ENCODE peak calls at places on chromosomes 12 and 14, in four cellular contexts. C is heart right ventricle, W is thoracic aorta, L is neural progenitor cell. M is an unnamed sample. For H3K36me3, the result is how much of the 10 kb centered on the place peaks cover.

GRCh38 chr12:25977047-25977446 is 18.6 kb downstream of the RASSF8 start:
- DNase-seq in L (peak), C (no peak), W (no peak), M (no peak)

GRCh38 chr12:52210925-52211650 is 19.3 kb upstream of the KRT80 start:
- DNase-seq in L (no peak), W (no peak), C (no peak), M (peak)

GRCh38 chr12:110863161-110863560 is 16.4 kb downstream of the CCDC63 start:
- DNase-seq in W (no peak), L (no peak), C (no peak), M (no peak)

GRCh38 chr14:68047910-68048309 is 228.3 kb downstream of the RAD51B start:
- DNase-seq in C (no peak), L (no peak), W (no peak), M (no peak)

GRCh38 chr12:102061096-102061555 is 665 bp downstream of the WASHC3 start:
- DNase-seq in W (no peak), C (no peak), L (no peak), M (no peak)

GRCh38 chr14:74983343-74983742 is 19.4 kb upstream of the EIF2B2 start:
- DNase-seq in W (no peak), L (no peak), C (no peak), M (no peak)

GRCh38 chr12:120199595-120200306 is 1.2 kb downstream of the RPLP0 start:
- DNase-seq in W (no peak), C (no peak), L (no peak), M (no peak)

GRCh38 chr14:39267592-39268112 is 33.9 kb downstream of the MIA2 start:
- DNase-seq in W (no peak), C (no peak), L (no peak), M (no peak)

GRCh38 chr14:68088463-68088862 is 268.9 kb downstream of the RAD51B start:
- DNase-seq in L (peak), W (no peak), C (no peak), M (no peak)

GRCh38 chr12:79420146-79420618 is 270.6 kb downstream of the PAWR start:
- DNase-seq in W (no peak), L (peak), C (no peak), M (no peak)

GRCh38 chr14:85316701-85317100 is 213.2 kb upstream of the FLRT2 start:
- DNase-seq in C (no peak), L (no peak), W (no peak), M (no peak)

GRCh38 chr14:36438883-36439282 is 81.1 kb downstream of the NKX2-1 start:
- DNase-seq in W (no peak), L (no peak), C (no peak), M (no peak)

GRCh38 chr14:23076785-23077408 is 18.0 kb downstream of the ACIN1 start:
- DNase-seq in W (no peak), L (peak), C (no peak), M (no peak)

GRCh38 chr12:116982721-116983502 is 72.2 kb downstream of the FBXW8 start:
- DNase-seq in W (peak), L (no peak), C (no peak), M (no peak)

GRCh38 chr12:104337030-104337558 is 33.6 kb downstream of the EID3 start:
- DNase-seq in L (no peak), W (no peak), C (no peak), M (no peak)

GRCh38 chr14:74179775-74180354 is 59.4 kb upstream of the VSX2 start:
- DNase-seq in C (no peak), W (no peak), L (no peak), M (no peak)

GRCh38 chr12:120368789-120369475 is at the start of gene MSI1:
- DNase-seq in W (no peak), L (peak), C (no peak), M (no peak)

GRCh38 chr12:114799574-114800487 is 115.9 kb upstream of the TBX3 start:
- DNase-seq in L (peak), C (peak), W (no peak), M (no peak)

GRCh38 chr12:25500651-25501050 is 52.4 kb downstream of the LMNTD1 start:
- DNase-seq in C (no peak), W (no peak), L (no peak), M (no peak)

GRCh38 chr14:67187210-67187609 is 2.0 kb upstream of the GARIN2 start:
- DNase-seq in W (no peak), L (no peak), C (no peak), M (no peak)

GRCh38 chr12:76480800-76481199 is 78.8 kb downstream of the OSBPL8 start:
- DNase-seq in W (no peak), L (no peak), C (no peak), M (no peak)

GRCh38 chr14:89402363-89402762 is 14.7 kb downstream of the FOXN3 start:
- DNase-seq in W (no peak), C (no peak), L (no peak), M (no peak)

GRCh38 chr12:3622732-3623690 is 129.9 kb downstream of the CRACR2A start:
- DNase-seq in W (no peak), C (no peak), L (no peak), M (no peak)

GRCh38 chr12:57715786-57716185 is 21.9 kb downstream of the OS9 start:
- DNase-seq in C (no peak), L (no peak), W (no peak), M (no peak)

GRCh38 chr12:106113042-106113441 is 25.7 kb downstream of the NUAK1 start:
- DNase-seq in C (no peak), W (no peak), L (no peak), M (no peak)

GRCh38 chr14:44981198-44981597 is 19.2 kb downstream of the TOGARAM1 start:
- DNase-seq in L (no peak), W (no peak), C (no peak), M (no peak)

GRCh38 chr14:74959596-74960180 is 4.3 kb upstream of the PGF start:
- DNase-seq in W (no peak), L (no peak), C (no peak), M (no peak)

GRCh38 chr12:96104566-96104965 is 69.2 kb upstream of the LTA4H start:
- DNase-seq in C (no peak), W (no peak), L (no peak), M (no peak)

GRCh38 chr14:67515386-67516079 is 17.6 kb upstream of the PLEKHH1 start:
- DNase-seq in W (no peak), C (peak), L (no peak), M (no peak)

GRCh38 chr14:94971750-94972149 is 185.6 kb downstream of the DICER1 start:
- DNase-seq in W (no peak), C (no peak), L (no peak), M (peak)

GRCh38 chr14:104223101-104223809 is 84.9 kb downstream of the KIF26A start:
- DNase-seq in W (no peak), C (no peak), L (no peak), M (no peak)

DNA sequence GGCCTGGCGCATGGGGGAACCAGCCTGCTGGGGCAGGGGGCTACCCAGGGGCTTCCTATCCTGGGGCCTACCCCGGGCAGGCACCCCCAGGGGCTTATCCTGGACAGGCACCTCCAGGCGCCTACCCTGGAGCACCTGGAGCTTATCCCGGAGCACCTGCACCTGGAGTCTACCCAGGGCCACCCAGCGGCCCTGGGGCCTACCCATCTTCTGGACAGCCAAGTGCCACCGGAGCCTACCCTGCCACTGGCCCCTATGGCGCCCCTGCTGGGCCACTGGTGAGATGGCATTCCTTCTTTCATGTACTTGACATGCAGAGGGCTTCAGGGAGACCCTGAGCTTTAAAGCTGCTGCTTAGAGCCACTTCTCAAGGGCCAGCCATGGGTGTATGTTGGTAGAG is 9.0 kb downstream of the LGALS3 start:
- DNase-seq in W (no peak), C (no peak), L (peak), M (no peak)
- H3K36me3 ChIP-seq in W (under half), C (under half), L (under half), M (half or more)

DNA sequence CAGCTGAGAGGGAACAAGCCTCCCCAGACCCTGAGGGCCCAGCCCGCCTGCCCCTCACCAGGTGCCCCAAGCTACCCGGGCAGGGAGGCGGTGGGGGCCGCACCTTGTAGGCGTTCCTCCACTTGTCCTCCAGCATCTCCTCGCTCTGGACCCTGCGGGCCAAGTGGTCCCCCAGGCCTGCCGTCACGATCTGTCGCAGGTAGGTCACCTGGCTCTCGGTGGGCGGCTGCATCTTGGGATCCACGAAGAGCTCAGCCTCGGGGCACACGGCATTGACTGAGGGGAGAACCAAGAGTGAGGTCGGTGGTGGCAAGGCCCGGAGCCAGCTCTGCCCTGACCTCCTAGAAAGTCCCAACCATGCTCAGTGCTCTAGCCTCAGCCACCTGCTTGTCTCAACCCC is 36.6 kb downstream of the DHX37 start:
- DNase-seq in W (no peak), L (no peak), C (no peak), M (no peak)
- H3K36me3 ChIP-seq in W (under half), L (under half), C (under half), M (half or more)

DNA sequence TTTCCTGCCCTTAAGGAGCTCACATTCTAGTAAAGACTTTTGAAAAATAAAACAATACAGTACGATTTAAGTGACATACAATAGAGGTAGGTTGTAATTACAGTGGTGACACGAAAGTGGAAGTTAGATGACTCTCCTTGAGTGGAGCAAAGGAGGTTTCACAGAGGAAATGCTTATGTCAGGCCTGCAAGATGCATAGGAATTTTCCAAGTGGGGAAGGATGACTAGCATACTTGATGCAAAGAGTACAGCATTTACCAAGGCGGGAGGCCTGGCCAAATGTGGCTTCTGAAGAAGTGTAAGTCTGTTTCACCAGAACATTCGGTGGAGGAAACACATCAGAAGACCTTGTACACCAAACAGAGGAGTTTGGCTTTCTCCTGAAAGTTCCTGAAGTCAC is 55.2 kb downstream of the ERO1A start:
- DNase-seq in L (no peak), C (no peak), W (no peak), M (no peak)
- H3K36me3 ChIP-seq in L (under half), C (under half), W (under half), M (under half)

DNA sequence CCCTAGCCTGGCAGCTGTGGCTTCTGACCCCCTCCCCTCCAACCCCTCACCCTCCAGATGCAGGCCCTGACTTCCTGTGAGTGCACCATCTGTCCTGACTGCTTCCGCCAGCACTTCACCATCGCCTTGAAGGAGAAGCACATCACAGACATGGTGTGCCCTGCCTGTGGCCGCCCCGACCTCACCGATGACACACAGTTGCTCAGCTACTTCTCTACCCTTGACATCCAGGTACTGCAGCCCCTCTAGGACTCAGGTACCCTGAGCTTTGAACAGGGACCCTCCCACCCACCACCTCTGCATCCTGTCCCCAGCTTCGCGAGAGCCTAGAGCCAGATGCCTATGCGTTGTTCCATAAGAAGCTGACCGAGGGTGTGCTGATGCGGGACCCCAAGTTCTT is 6.0 kb upstream of the IRF9 start:
- DNase-seq in C (no peak), L (no peak), W (no peak), M (no peak)
- H3K36me3 ChIP-seq in C (under half), L (under half), W (half or more), M (half or more)

DNA sequence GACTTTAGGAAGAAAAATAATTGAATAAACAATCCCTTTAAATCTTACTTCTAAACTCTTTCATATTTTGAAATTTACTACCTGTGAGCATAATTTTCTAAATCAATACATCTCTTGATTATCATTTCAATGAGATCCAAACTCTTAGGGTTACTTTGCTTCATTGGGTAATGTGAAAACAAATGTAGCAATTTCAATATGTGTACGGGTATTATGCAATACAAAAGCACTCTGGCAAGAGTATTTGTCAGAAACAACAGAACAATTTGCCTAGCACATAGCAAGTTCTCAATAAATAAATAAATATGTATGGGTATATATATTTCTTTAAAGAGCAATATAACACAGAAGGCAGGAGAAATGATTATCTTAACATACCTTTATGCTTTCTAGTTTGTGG is 77.1 kb downstream of the PLEKHG7 start:
- DNase-seq in C (no peak), L (no peak), W (no peak), M (no peak)
- H3K36me3 ChIP-seq in C (under half), L (under half), W (under half), M (under half)

GRCh38 chr14:31166271-31166561 is 41.4 kb downstream of the HECTD1 start:
- DNase-seq in L (no peak), C (no peak), W (no peak), M (no peak)
- H3K36me3 ChIP-seq in L (under half), C (under half), W (under half), M (half or more)

DNA sequence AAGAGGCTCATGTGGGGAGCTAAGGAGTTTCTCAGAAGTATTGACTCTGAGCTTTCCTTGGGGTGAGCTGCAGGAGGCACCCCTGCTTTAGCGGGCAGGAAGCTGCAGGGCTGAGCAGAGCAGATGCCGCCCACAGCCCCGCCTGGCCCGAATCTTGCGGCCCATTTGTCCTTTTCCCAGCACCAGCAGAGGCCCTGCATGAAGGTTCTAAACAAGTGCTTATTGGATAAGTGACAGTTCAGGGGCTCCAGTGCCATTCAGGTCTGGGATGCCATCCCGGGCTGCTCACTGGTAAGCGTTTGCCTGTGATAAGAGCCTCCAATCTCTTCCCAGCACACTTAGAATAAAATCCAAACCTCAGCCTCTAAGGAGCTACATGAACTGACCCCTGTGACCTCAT is 11.4 kb downstream of the RILPL1 start:
- DNase-seq in W (no peak), C (peak), L (no peak), M (no peak)
- H3K36me3 ChIP-seq in W (under half), C (under half), L (under half), M (under half)

M was measured in tibial artery.